ENCODE peak calls at places on chromosome X, in six cellular contexts. P is Peyer's patch, D is ascending aorta, E is OCI-LY7, M is kidney, Q is heart left ventricle. R is an unnamed sample.

GRCh38 chrX:114134465-114134864 is 449.4 kb upstream of the HTR2C start:
- DNase-seq in P (no peak), Q (no peak), M (no peak), E (no peak), D (no peak), R (no peak)

GRCh38 chrX:8453619-8454018 is 11.0 kb upstream of the VCX3B start:
- DNase-seq in M (no peak), P (no peak), Q (no peak), E (no peak), D (no peak), R (no peak)

GRCh38 chrX:22399793-22400192 is 127.1 kb downstream of the CBLL2 start:
- DNase-seq in M (no peak), Q (no peak), E (no peak), P (no peak), D (no peak), R (no peak)

GRCh38 chrX:108299101-108299591 is 139.1 kb downstream of the COL4A6 start:
- DNase-seq in Q (no peak), M (no peak), P (no peak), E (no peak), D (no peak), R (no peak)

GRCh38 chrX:39677987-39678840 is 419.5 kb downstream of the BCOR start:
- DNase-seq in D (no peak), Q (no peak), M (no peak), P (no peak), E (no peak), R (no peak)

GRCh38 chrX:47208108-47208507 is 10.4 kb upstream of the CDK16 start:
- DNase-seq in Q (no peak), M (peak; percentile 28), E (no peak), P (no peak), D (no peak), R (no peak)

GRCh38 chrX:102154218-102154860 is 1.4 kb downstream of the BEX5 start:
- DNase-seq in E (no peak), P (no peak), D (no peak), M (no peak), Q (no peak), R (peak; percentile 17)

GRCh38 chrX:15623074-15623473 is 22.3 kb upstream of the ACE2 start:
- DNase-seq in P (no peak), E (no peak), Q (no peak), M (no peak), D (no peak), R (no peak)

GRCh38 chrX:149512225-149512885 is 7.2 kb upstream of the IDS start:
- DNase-seq in D (no peak), Q (peak; percentile 41), E (peak; percentile 55), M (no peak), P (peak; percentile 61), R (peak; percentile 53)

GRCh38 chrX:39753296-39753996 is 344.3 kb downstream of the BCOR start:
- DNase-seq in P (no peak), M (no peak), Q (no peak), E (no peak), D (no peak), R (no peak)

GRCh38 chrX:103399744-103400143 is 23.4 kb downstream of the BEX3 start:
- DNase-seq in E (no peak), M (no peak), P (no peak), Q (no peak), D (no peak), R (no peak)

GRCh38 chrX:153055827-153056748 is at the start of gene PNMA3:
- DNase-seq in M (peak; percentile 73), E (no peak), D (no peak), Q (no peak), P (no peak), R (no peak)

GRCh38 chrX:137749282-137749681 is 183.4 kb downstream of the ZIC3 start:
- DNase-seq in P (no peak), D (no peak), E (no peak), M (no peak), Q (no peak), R (no peak)

GRCh38 chrX:42530027-42530426 is 247.9 kb downstream of the PPP1R2C start:
- DNase-seq in P (no peak), E (no peak), Q (no peak), D (no peak), M (no peak), R (no peak)

GRCh38 chrX:39854772-39855747 is 242.7 kb downstream of the BCOR start:
- DNase-seq in Q (no peak), D (no peak), E (peak; percentile 57), M (no peak), P (no peak), R (no peak)

GRCh38 chrX:153772608-153773217 is 8.1 kb upstream of the SRPK3 start:
- DNase-seq in M (peak; percentile 62), D (no peak), E (no peak), P (no peak), Q (no peak), R (no peak)

GRCh38 chrX:155148724-155149537 is 67.3 kb upstream of the VBP1 start:
- DNase-seq in D (no peak), P (no peak), E (peak; percentile 17), M (no peak), Q (no peak), R (peak; percentile 48)

GRCh38 chrX:154594491-154594890 is 9.6 kb downstream of the CTAG1A start:
- DNase-seq in D (no peak), E (no peak), M (no peak), P (no peak), Q (no peak), R (no peak)

DNA sequence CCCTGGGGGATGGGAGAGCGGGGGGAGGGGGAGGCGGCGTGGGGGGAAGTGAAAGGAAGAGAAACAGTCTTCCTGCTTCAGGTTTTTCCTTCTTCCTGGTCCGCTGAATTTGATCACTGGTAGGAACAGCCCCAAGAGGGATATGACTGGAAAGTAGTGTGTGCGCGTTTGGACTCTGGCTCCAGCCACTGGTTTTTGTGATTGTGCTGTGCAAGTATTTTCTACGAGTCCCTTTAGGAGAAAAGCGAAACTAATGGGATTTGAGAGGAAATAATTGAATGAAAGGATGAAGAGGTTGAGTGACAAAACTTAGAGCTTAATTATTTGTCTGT is 836 bp downstream of the PRRG1 start:
- DNase-seq in D (no peak), E (no peak), P (no peak), M (no peak), Q (peak; percentile 19), R (no peak)
- H3K4me3 ChIP-seq in D (peak overlapping the region; percentile 74), E (no peak overlapping the region), P (peak overlapping the region; percentile 57), M (peak overlapping the region; percentile 70), Q (peak overlapping the region; percentile 76), R (peak overlapping the region; percentile 47)

DNA sequence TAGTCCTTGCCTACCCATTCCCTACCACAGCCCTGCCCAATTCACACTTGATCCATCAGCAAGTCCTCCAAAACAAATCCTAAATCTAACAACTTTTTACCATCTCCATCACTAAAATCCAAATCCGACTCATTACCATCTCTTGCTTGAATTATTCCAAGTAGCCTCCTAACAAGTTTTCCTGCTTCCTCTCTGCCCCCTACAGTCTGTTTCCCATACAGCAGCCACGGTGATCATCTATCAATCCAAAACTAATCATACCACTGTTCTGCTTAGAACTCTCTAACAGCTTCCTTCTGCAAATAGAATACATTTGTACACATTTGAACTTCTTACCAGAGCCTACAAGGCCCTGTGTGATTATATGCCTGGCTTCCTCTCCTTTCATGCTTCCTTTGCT is 133.0 kb downstream of the SHROOM4 start:
- DNase-seq in Q (no peak), E (no peak), M (no peak), D (no peak), P (no peak), R (no peak)
- TF ChIP-seq CTCF in Q (peak; percentile 48), E (no peak), M (peak; percentile 18), D (no peak), P (no peak), R (no peak)

GRCh38 chrX:45762699-45763647 is 562.3 kb upstream of the DIPK2B start:
- DNase-seq in Q (no peak), E (no peak), M (no peak), P (no peak), D (no peak), R (no peak)
- H3K4me1 ChIP-seq in Q (no peaks in the 10 kb centered on the region), E (no peaks in the 10 kb centered on the region), M (no peaks in the 10 kb centered on the region), P (no peaks in the 10 kb centered on the region), D (no peaks in the 10 kb centered on the region), R (no peaks in the 10 kb centered on the region)

GRCh38 chrX:623599-624323 is 6.8 kb upstream of the SHOX start:
- DNase-seq in E (no peak), P (no peak), Q (no peak), D (no peak), M (no peak), R (no peak)
- H3K4me3 ChIP-seq in E (no peak overlapping the region), P (no peak overlapping the region), Q (no peak overlapping the region), D (peak overlapping the region; percentile 11), M (no peak overlapping the region), R (no peak overlapping the region)

GRCh38 chrX:48966796-48967579 is 4.7 kb downstream of the KCND1 start:
- DNase-seq in P (no peak), E (no peak), M (no peak), Q (no peak), D (no peak), R (no peak)
- TF ChIP-seq CTCF in P (no peak), E (no peak), M (no peak), Q (no peak), D (no peak), R (no peak)

DNA sequence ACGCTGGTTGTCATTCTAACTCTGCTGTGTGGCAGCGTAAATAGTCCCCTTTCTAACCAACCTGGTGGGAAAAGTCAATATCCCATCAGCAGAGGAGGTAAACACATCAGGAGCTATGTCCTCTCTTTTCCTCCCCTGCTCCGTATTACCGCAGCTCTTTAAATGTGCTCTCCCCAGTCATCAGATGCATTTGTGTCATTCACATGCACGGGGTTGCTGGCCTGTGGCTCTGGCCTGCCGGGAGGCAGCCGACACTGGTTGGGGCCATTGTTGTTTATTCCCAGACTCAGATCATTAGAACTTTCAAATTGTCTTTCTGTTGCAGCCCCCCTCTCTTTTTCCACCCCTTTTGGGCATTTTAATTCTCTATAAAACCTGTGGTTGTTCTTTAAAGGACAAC is 21.9 kb downstream of the ARX start:
- DNase-seq in P (no peak), D (no peak), Q (no peak), M (peak; percentile 25), E (no peak), R (no peak)
- H3K4me1 ChIP-seq in P (no peaks in the 10 kb centered on the region), D (no peaks in the 10 kb centered on the region), Q (no peaks in the 10 kb centered on the region), M (no peaks in the 10 kb centered on the region), E (no peaks in the 10 kb centered on the region), R (no peaks in the 10 kb centered on the region)

DNA sequence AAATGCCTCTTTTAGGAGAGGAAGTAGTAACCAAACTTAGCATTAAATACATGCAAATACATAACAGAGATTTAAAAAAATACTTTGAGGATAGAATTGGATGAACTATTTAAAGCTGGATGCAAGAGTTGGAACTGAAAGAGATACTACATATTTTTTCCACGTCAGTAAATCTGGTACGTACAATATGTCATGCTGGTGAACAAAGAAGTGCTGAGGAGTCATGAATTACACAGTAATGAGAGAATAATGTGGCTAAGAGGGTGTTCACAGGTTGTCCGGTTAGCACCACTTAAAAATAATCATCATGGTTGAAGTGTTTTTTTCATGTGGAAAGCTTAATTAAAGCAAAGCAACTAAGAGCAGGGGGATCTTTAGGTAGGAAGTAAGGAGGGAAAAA is 184.1 kb upstream of the FRMPD4 start:
- DNase-seq in D (no peak), Q (no peak), M (no peak), P (no peak), E (no peak), R (no peak)
- H3K4me3 ChIP-seq in D (no peak overlapping the region), Q (no peak overlapping the region), M (no peak overlapping the region), P (no peak overlapping the region), E (no peak overlapping the region), R (no peak overlapping the region)